ENCODE peak calls at places on chromosomes 13 and 19, in four cellular contexts. E is K562, G is GM12891, C is GM12878. J is an unnamed sample.

GRCh38 chr13:111909971-111910671 is 156.8 kb upstream of the SOX1 start:
- DNase-seq in E (no peak), G (no peak), C (no peak), J (no peak)

GRCh38 chr13:36072127-36072526 is 59.1 kb downstream of the DCLK1 start:
- DNase-seq in E (no peak), G (no peak), C (no peak), J (no peak)

GRCh38 chr13:84137292-84137691 is 255.0 kb upstream of the SLITRK1 start:
- DNase-seq in E (no peak), G (no peak), C (peak; percentile 64), J (no peak)

GRCh38 chr19:55199620-55200204 is 9.6 kb downstream of the PTPRH start:
- DNase-seq in E (no peak), G (no peak), C (no peak), J (no peak)

GRCh38 chr13:66347718-66348117 is 882.4 kb downstream of the PCDH9 start:
- DNase-seq in E (no peak), G (no peak), C (no peak), J (no peak)

GRCh38 chr19:46022431-46023310 is at the start of gene PGLYRP1:
- DNase-seq in E (no peak), G (no peak), C (no peak), J (peak; percentile 9)

GRCh38 chr13:76293751-76294150 is 592.5 kb downstream of the KCTD12 start:
- DNase-seq in E (no peak), G (no peak), C (no peak), J (no peak)

GRCh38 chr19:15331419-15332310 is 674 bp downstream of the BRD4 start:
- DNase-seq in E (peak; percentile 88), G (peak; percentile 50), C (no peak), J (peak; percentile 45)

GRCh38 chr13:114067886-114068722 is 64.3 kb downstream of the RASA3 start:
- DNase-seq in E (no peak), G (no peak), C (no peak), J (no peak)

GRCh38 chr13:23612182-23612581 is 42.0 kb downstream of the TNFRSF19 start:
- DNase-seq in E (no peak), G (no peak), C (no peak), J (no peak)

GRCh38 chr13:51832471-51833152 is 12.4 kb downstream of the TMEM272 start:
- DNase-seq in E (no peak), G (peak; percentile 26), C (no peak), J (peak; percentile 42)

GRCh38 chr13:27922974-27923612 is 3.3 kb downstream of the PDX1 start:
- DNase-seq in E (no peak), G (no peak), C (no peak), J (no peak)

GRCh38 chr13:85347251-85347650 is 452.0 kb downstream of the SLITRK6 start:
- DNase-seq in E (no peak), G (no peak), C (no peak), J (no peak)

GRCh38 chr13:82627183-82627582 is 1255.1 kb downstream of the SLITRK1 start:
- DNase-seq in E (no peak), G (no peak), C (no peak), J (no peak)

GRCh38 chr19:18488838-18489626 is 32.8 kb downstream of the ELL start:
- DNase-seq in E (peak; percentile 55), G (no peak), C (no peak), J (no peak)

GRCh38 chr19:38838208-38838985 is 6.8 kb upstream of the ECH1 start:
- DNase-seq in E (no peak), G (no peak), C (no peak), J (no peak)

GRCh38 chr13:79659161-79659560 is 178.2 kb downstream of the NDFIP2 start:
- DNase-seq in E (no peak), G (no peak), C (no peak), J (no peak)

GRCh38 chr13:52128714-52129700 is at the start of gene NEK5:
- DNase-seq in E (peak; percentile 73), G (peak; percentile 59), C (no peak), J (peak; percentile 61)

GRCh38 chr19:29329460-29330134 is 116.6 kb upstream of the UQCRFS1 start:
- DNase-seq in E (peak; percentile 24), G (no peak), C (no peak), J (no peak)

GRCh38 chr19:12647490-12648071 is 19.0 kb downstream of the MAN2B1 start:
- DNase-seq in E (peak; percentile 89), G (no peak), C (no peak), J (no peak)

GRCh38 chr19:33040994-33041827 is 23.5 kb downstream of the RHPN2 start:
- DNase-seq in E (no peak), G (no peak), C (peak; percentile 37), J (no peak)

GRCh38 chr13:102049853-102050252 is 352.0 kb downstream of the FGF14 start:
- DNase-seq in E (no peak), G (no peak), C (no peak), J (no peak)

GRCh38 chr13:53136554-53136953 is 107.9 kb downstream of the OLFM4 start:
- DNase-seq in E (no peak), G (no peak), C (no peak), J (no peak)

GRCh38 chr13:104296301-104296700 is 1230.1 kb upstream of the SLC10A2 start:
- DNase-seq in E (no peak), G (no peak), C (no peak), J (no peak)

GRCh38 chr19:11017275-11018035 is 56.6 kb downstream of the SMARCA4 start:
- DNase-seq in E (no peak), G (no peak), C (no peak), J (no peak)

GRCh38 chr13:87769445-87769844 is 98.3 kb downstream of the SLITRK5 start:
- DNase-seq in E (no peak), G (no peak), C (no peak), J (no peak)

GRCh38 chr13:23574421-23574820 is 4.2 kb downstream of the TNFRSF19 start:
- DNase-seq in E (no peak), G (no peak), C (no peak), J (no peak)

GRCh38 chr13:26721251-26721939 is 39.2 kb downstream of the GPR12 start:
- DNase-seq in E (no peak), G (no peak), C (no peak), J (peak; percentile 88)

GRCh38 chr13:35255241-35255640 is 221.2 kb downstream of the MAB21L1 start:
- DNase-seq in E (no peak), G (no peak), C (no peak), J (no peak)

GRCh38 chr19:30690935-30691505 is 318.8 kb downstream of the ZNF536 start:
- DNase-seq in E (no peak), G (no peak), C (no peak), J (no peak)

GRCh38 chr13:58085819-58086218 is 454.3 kb downstream of the PCDH17 start:
- DNase-seq in E (no peak), G (no peak), C (no peak), J (no peak)

GRCh38 chr13:106835477-106835876 is 267.5 kb upstream of the ARGLU1 start:
- DNase-seq in E (no peak), G (no peak), C (no peak), J (no peak)

GRCh38 chr13:37944476-37945442 is 75.2 kb upstream of the TRPC4 start:
- DNase-seq in E (no peak), G (no peak), C (no peak), J (no peak)

GRCh38 chr13:114118086-114118762 is 14.2 kb downstream of the RASA3 start:
- DNase-seq in E (no peak), G (no peak), C (no peak), J (no peak)

GRCh38 chr19:38270587-38271167 is 6.3 kb downstream of the SPINT2 start:
- DNase-seq in E (peak; percentile 74), G (no peak), C (no peak), J (no peak)

GRCh38 chr13:75195479-75196111 is 286.4 kb downstream of the TBC1D4 start:
- DNase-seq in E (no peak), G (no peak), C (no peak), J (no peak)

GRCh38 chr19:44846455-44847143 is 502 bp downstream of the NECTIN2 start:
- DNase-seq in E (no peak), G (no peak), C (no peak), J (no peak)
- TF ChIP-seq SPI1 in E (no peak), G (no peak), C (no peak), J (no peak)

GRCh38 chr19:31981545-31981944 is 363.9 kb upstream of the ZNF507 start:
- DNase-seq in E (no peak), G (no peak), C (no peak), J (no peak)
- TF ChIP-seq SPI1 in E (no peak), G (no peak), C (no peak), J (no peak)

GRCh38 chr13:98224557-98224956 is 47.5 kb upstream of the RNF113B start:
- DNase-seq in E (no peak), G (no peak), C (no peak), J (no peak)

GRCh38 chr13:98232456-98232855 is 55.4 kb upstream of the RNF113B start:
- DNase-seq in E (no peak), G (no peak), C (no peak), J (no peak)

GRCh38 chr13:98226520-98226919 is 49.5 kb upstream of the RNF113B start:
- DNase-seq in E (no peak), G (no peak), C (no peak), J (no peak)

GRCh38 chr13:98225036-98225940 is 48.2 kb upstream of the RNF113B start:
- DNase-seq in E (no peak), G (no peak), C (no peak), J (no peak)

GRCh38 chr13:98228661-98229349 is 51.7 kb upstream of the RNF113B start:
- DNase-seq in E (no peak), G (no peak), C (no peak), J (no peak)
- TF ChIP-seq SPI1 in E (no peak), G (no peak), C (no peak), J (no peak)

GRCh38 chr13:41973247-41973741 is 12.4 kb upstream of the VWA8 start:
- DNase-seq in E (no peak), G (no peak), C (no peak), J (no peak)
- TF ChIP-seq SPI1 in E (no peak), G (no peak), C (no peak), J (no peak)

DNA sequence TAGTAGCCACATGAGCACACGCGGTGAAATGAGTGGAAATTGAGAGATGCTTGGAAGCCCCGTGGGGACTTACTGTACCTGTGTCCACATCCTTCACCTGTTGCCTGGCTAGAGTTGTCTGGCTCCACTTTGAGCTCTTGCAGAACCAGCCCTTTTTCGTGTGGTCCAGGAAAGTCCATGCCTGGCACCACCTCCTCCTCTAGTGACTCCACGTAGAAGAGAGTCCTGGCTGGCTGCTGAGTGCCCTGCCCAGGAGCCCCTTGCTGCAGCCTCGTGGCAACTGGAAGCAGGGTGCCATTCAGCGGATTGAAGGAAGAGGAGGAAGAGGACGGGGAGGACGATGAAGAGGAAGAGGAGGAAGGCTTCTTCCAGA is 515 bp upstream of the ATXN8OS start:
- DNase-seq in E (no peak), G (no peak), C (no peak), J (no peak)
- TF ChIP-seq SPI1 in E (no peak), G (no peak), C (no peak), J (no peak)

J was measured in HL-60.